ENCODE peak calls at places on chromosomes 6 and 20, in seven cellular contexts. T is SK-N-MC; S is A673; R is CD4-positive, CD25-positive, alpha-beta regulatory T cell; X is Panc1; Y is adrenal gland; K is CD4-positive, alpha-beta memory T cell. E is an unnamed sample. For H3K36me3, the result is how much of the 10 kb centered on the place peaks cover.

GRCh38 chr20:58670659-58671058 is 19.6 kb downstream of the STX16 start:
- DNase-seq in R (no peak), X (no peak), K (no peak), S (no peak), Y (no peak), T (no peak), E (no peak)

GRCh38 chr6:161257778-161258457 is 15.9 kb downstream of the AGPAT4 start:
- DNase-seq in R (no peak), T (no peak), K (no peak), S (no peak), Y (no peak), X (peak), E (no peak)

GRCh38 chr6:119179842-119180241 is 101.4 kb upstream of the FAM184A start:
- DNase-seq in Y (no peak), S (no peak), K (peak), X (no peak), R (peak), T (no peak), E (no peak)

GRCh38 chr20:50359607-50360217 is 150.5 kb upstream of the PTPN1 start:
- DNase-seq in S (no peak), R (no peak), T (no peak), Y (no peak), X (no peak), K (no peak), E (no peak)

GRCh38 chr6:83518946-83519489 is 6.7 kb downstream of the PRSS35 start:
- DNase-seq in R (no peak), Y (no peak), K (no peak), X (no peak), S (peak), T (no peak), E (peak)

GRCh38 chr20:17835240-17835940 is 133.2 kb downstream of the SNX5 start:
- DNase-seq in T (no peak), Y (peak), K (no peak), S (no peak), X (peak), R (no peak), E (no peak)

GRCh38 chr6:48068326-48069191 is 42.4 kb downstream of the PTCHD4 start:
- DNase-seq in S (no peak), X (no peak), R (no peak), T (no peak), Y (no peak), K (no peak), E (no peak)

GRCh38 chr6:153167907-153168306 is 36.8 kb upstream of the RGS17 start:
- DNase-seq in Y (no peak), K (no peak), R (no peak), S (no peak), T (no peak), X (no peak), E (no peak)

GRCh38 chr6:7053125-7053784 is 54.5 kb upstream of the RREB1 start:
- DNase-seq in R (no peak), K (no peak), S (no peak), Y (peak), T (no peak), X (no peak), E (no peak)

GRCh38 chr6:149080511-149080910 is 237.0 kb upstream of the TAB2 start:
- DNase-seq in X (no peak), S (no peak), T (no peak), Y (no peak), R (no peak), K (no peak), E (no peak)

DNA sequence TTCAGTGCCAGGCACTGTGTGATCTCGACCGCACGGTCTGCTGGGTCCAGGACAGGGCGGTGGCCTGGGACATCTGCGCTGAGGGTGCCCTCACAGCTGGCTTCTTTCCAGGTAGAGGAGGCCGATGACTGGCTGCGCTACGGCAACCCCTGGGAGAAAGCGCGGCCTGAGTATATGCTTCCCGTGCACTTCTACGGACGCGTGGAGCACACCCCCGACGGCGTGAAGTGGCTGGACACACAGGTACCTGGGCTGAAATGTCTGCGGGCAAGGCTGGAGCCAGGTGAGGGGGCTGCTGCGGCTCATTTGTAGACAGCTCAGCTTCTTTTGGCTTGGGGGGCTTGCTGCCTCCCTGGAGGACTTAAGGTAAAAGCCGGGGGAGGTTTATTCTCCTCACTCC is 26.6 kb downstream of the PYGB start:
- DNase-seq in R (no peak), X (no peak), K (no peak), Y (peak), S (no peak), T (no peak), E (no peak)
- H3K36me3 ChIP-seq in R (half or more), X (under half), K (under half), Y (half or more), S (under half), T (under half), E (under half)

GRCh38 chr20:47276251-47276650 is 80.2 kb downstream of the ZMYND8 start:
- DNase-seq in S (no peak), X (no peak), K (no peak), Y (no peak), R (no peak), T (no peak), E (no peak)
- H3K36me3 ChIP-seq in S (under half), X (under half), K (under half), Y (under half), R (under half), T (under half), E (half or more)

GRCh38 chr20:3801846-3802245 is 5.7 kb downstream of the CDC25B start:
- DNase-seq in T (no peak), S (no peak), K (no peak), Y (no peak), X (no peak), R (no peak), E (no peak)
- H3K36me3 ChIP-seq in T (half or more), S (half or more), K (half or more), Y (under half), X (under half), R (half or more), E (half or more)

DNA sequence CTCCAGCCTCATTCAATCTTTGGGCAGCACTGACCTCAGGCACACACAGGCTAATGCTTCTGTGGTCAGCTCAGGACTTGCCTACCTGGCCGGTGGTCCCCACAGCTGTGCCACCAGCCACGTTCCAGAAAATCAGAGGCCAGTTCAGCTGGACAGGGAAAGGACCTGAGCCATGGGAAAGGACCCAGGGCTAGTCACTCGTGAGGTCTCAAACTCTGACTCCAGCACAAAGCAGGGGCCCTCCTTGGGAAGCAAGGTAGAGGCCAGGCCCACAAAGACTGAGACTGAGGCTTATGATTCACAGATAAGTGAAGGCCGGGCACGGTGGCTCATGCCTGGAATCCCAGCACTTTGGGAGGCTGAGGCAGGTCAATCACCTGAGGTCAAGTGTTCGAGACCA is 22.4 kb upstream of the HELZ2 start:
- DNase-seq in S (no peak), R (no peak), Y (no peak), X (no peak), T (no peak), K (no peak), E (no peak)
- H3K36me3 ChIP-seq in S (under half), R (under half), Y (under half), X (under half), T (under half), K (under half), E (under half)

GRCh38 chr6:111573118-111573883 is 32.4 kb downstream of the TRAF3IP2 start:
- DNase-seq in T (peak), R (no peak), X (no peak), K (no peak), Y (no peak), S (peak), E (no peak)

GRCh38 chr6:111569951-111570350 is 35.7 kb downstream of the TRAF3IP2 start:
- DNase-seq in Y (no peak), X (no peak), S (no peak), K (no peak), R (no peak), T (no peak), E (no peak)

GRCh38 chr6:111572216-111572706 is 33.4 kb downstream of the TRAF3IP2 start:
- DNase-seq in X (no peak), S (no peak), K (no peak), Y (no peak), T (no peak), R (no peak), E (no peak)

GRCh38 chr6:111576302-111576701 is 29.4 kb downstream of the TRAF3IP2 start:
- DNase-seq in T (no peak), S (no peak), R (no peak), K (no peak), X (no peak), Y (no peak), E (no peak)

DNA sequence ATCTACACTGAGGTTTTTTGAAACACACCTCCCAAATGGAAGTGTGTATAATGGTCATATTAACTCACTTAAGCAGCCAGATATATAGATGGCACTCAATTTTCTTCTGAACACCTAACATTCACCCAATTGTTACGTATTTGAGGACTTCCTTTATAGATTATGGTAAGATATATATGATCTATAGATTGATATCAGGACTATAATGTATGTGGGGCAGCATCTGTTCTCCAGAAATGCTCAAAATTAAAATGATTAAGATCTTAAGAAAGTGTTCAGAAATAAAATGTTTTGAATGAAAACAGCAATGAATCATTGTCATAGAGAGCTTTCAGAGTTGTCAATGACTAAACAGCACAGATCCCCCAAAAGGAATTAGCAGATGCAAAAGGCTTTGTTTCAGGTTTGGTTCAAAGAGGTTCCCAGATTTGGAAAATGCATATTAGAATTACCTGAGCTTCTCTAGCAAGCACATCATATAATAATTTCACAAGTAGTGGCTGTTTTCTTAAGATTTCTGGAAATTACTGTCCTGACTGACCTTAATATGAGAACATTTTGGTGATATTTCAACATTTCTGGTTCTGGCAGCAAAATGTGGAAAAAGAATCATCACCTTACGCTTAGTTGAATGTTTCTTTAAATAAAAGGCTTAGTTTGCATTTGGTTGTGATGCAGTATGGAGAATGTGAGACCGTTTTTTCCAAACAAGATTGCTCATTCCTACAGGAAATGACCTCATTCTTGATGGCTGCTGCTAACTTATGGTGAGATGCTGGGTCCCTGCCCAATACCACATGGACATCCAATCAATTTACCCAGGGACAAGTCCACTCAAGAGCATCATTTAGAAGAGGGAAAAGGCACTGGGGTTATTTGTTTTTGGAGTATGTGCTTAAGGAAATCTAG is 31.5 kb downstream of the TRAF3IP2 start:
- DNase-seq in S (peak), Y (no peak), X (peak), K (no peak), T (no peak), R (no peak), E (no peak)
- H3K36me3 ChIP-seq in S (under half), Y (under half), X (under half), K (under half), T (under half), R (half or more), E (under half)

GRCh38 chr20:31540406-31540805 is 26.2 kb downstream of the HM13 start:
- DNase-seq in R (no peak), K (no peak), T (no peak), Y (no peak), X (no peak), S (no peak), E (no peak)

GRCh38 chr20:31537116-31537858 is 23.0 kb downstream of the HM13 start:
- DNase-seq in S (no peak), T (no peak), X (no peak), R (no peak), Y (no peak), K (no peak), E (no peak)

GRCh38 chr20:31537859-31538245 is 23.6 kb downstream of the HM13 start:
- DNase-seq in K (no peak), R (no peak), S (no peak), Y (no peak), X (no peak), T (no peak), E (no peak)

GRCh38 chr20:31536575-31536974 is 22.3 kb downstream of the HM13 start:
- DNase-seq in S (no peak), X (no peak), Y (no peak), T (no peak), K (no peak), R (no peak), E (no peak)

GRCh38 chr20:31538327-31538726 is 24.1 kb downstream of the HM13 start:
- DNase-seq in Y (no peak), R (no peak), S (no peak), X (no peak), T (no peak), K (no peak), E (no peak)
- H3K36me3 ChIP-seq in Y (half or more), R (half or more), S (under half), X (under half), T (under half), K (half or more), E (half or more)